ENCODE peak calls at places on chromosomes 3 and 15, in six cellular contexts. F, Q, K, R, P and X are unnamed samples.

GRCh38 chr3:178833696-178834095 is 237.9 kb downstream of the ZMAT3 start:
- DNase-seq in P (no peak), K (no peak), R (no peak), F (no peak), Q (no peak), X (no peak)

GRCh38 chr15:87570186-87570585 is 686.4 kb downstream of the NTRK3 start:
- DNase-seq in Q (no peak), R (no peak), K (no peak), P (no peak), F (no peak), X (no peak)

GRCh38 chr3:9862391-9863235 is 17.4 kb downstream of the CIDEC start:
- DNase-seq in P (peak), Q (no peak), K (no peak), F (no peak), R (peak), X (no peak)

GRCh38 chr3:158842946-158843345 is 41.1 kb downstream of the MFSD1 start:
- DNase-seq in R (no peak), P (no peak), K (no peak), F (no peak), Q (no peak), X (no peak)

GRCh38 chr3:158058775-158059174 is 47.4 kb downstream of the SHOX2 start:
- DNase-seq in R (no peak), P (no peak), Q (no peak), F (no peak), K (no peak), X (no peak)

GRCh38 chr15:89817701-89818280 is 3.1 kb upstream of the ANPEP start:
- DNase-seq in P (no peak), F (no peak), R (no peak), Q (no peak), K (no peak), X (no peak)

GRCh38 chr15:57217716-57218598 is 158.3 kb upstream of the CGNL1 start:
- DNase-seq in K (no peak), P (no peak), R (no peak), F (no peak), Q (no peak), X (no peak)

GRCh38 chr3:24196526-24196925 is 251.4 kb downstream of the NR1D2 start:
- DNase-seq in K (no peak), R (no peak), F (no peak), P (no peak), Q (no peak), X (no peak)

GRCh38 chr15:40830884-40831283 is 2.4 kb upstream of the PPP1R14D start:
- DNase-seq in Q (no peak), K (no peak), P (no peak), R (no peak), F (no peak), X (no peak)

GRCh38 chr15:72358532-72359180 is 17.2 kb downstream of the HEXA start:
- DNase-seq in K (peak), R (peak), F (no peak), Q (no peak), P (peak), X (no peak)

GRCh38 chr15:68507447-68507846 is 71.3 kb upstream of the CORO2B start:
- DNase-seq in R (no peak), Q (no peak), F (no peak), K (no peak), P (no peak), X (no peak)

GRCh38 chr3:69082805-69083204 is 1.9 kb upstream of the ARL6IP5 start:
- DNase-seq in Q (no peak), R (no peak), P (no peak), F (peak), K (no peak), X (no peak)

GRCh38 chr15:70091649-70092461 is 5.9 kb downstream of the TLE3 start:
- DNase-seq in F (no peak), K (no peak), R (no peak), P (no peak), Q (no peak), X (no peak)

GRCh38 chr3:128367726-128368125 is 99.0 kb downstream of the DNAJB8 start:
- DNase-seq in K (no peak), Q (no peak), F (no peak), R (no peak), P (no peak), X (no peak)

GRCh38 chr3:51371943-51372557 is 13.0 kb upstream of the MANF start:
- DNase-seq in K (peak), R (no peak), Q (peak), F (peak), P (no peak), X (peak)

GRCh38 chr3:72001758-72002157 is 216.8 kb upstream of the PROK2 start:
- DNase-seq in P (no peak), K (no peak), F (no peak), R (no peak), Q (no peak), X (no peak)

GRCh38 chr3:117103645-117104044 is 394.1 kb downstream of the TUSC7 start:
- DNase-seq in K (no peak), P (no peak), F (no peak), R (no peak), Q (no peak), X (no peak)

GRCh38 chr15:84871428-84871985 is 13.0 kb upstream of the SLC28A1 start:
- DNase-seq in R (no peak), F (no peak), Q (no peak), K (no peak), P (no peak), X (no peak)

GRCh38 chr15:29860872-29861271 is 38.6 kb upstream of the TJP1 start:
- DNase-seq in P (no peak), R (no peak), K (no peak), F (no peak), Q (no peak), X (no peak)

GRCh38 chr3:13011369-13012227 is 61.6 kb downstream of the IQSEC1 start:
- DNase-seq in F (peak), R (peak), Q (no peak), P (peak), K (no peak), X (no peak)

GRCh38 chr15:67685008-67685599 is 140.2 kb upstream of the SKOR1 start:
- DNase-seq in Q (peak), F (no peak), R (no peak), K (no peak), P (no peak), X (no peak)

GRCh38 chr15:66100761-66101160 is 152.8 kb downstream of the MEGF11 start:
- DNase-seq in Q (no peak), F (no peak), P (no peak), R (peak), K (no peak), X (peak)

GRCh38 chr3:139772539-139773500 is 95.0 kb upstream of the NMNAT3 start:
- DNase-seq in R (no peak), P (no peak), F (no peak), Q (no peak), K (peak), X (no peak)

GRCh38 chr3:42556089-42556632 is 25.6 kb downstream of the SEC22C start:
- DNase-seq in F (peak), K (no peak), R (no peak), Q (no peak), P (no peak), X (no peak)

GRCh38 chr3:16834753-16835152 is 50.0 kb upstream of the PLCL2 start:
- DNase-seq in Q (no peak), K (no peak), P (no peak), R (no peak), F (no peak), X (no peak)

GRCh38 chr15:54387808-54388207 is 409.6 kb downstream of the UNC13C start:
- DNase-seq in K (no peak), P (no peak), F (no peak), Q (no peak), R (no peak), X (no peak)

GRCh38 chr15:55514414-55514850 is 6.4 kb upstream of the DNAAF4 start:
- DNase-seq in P (peak), K (no peak), Q (no peak), F (no peak), R (no peak), X (no peak)

GRCh38 chr3:87426916-87427315 is 150.5 kb upstream of the POU1F1 start:
- DNase-seq in R (no peak), P (no peak), K (no peak), F (no peak), Q (no peak), X (no peak)

GRCh38 chr3:126924458-126924857 is 58.5 kb upstream of the PLXNA1 start:
- DNase-seq in F (no peak), K (no peak), R (peak), Q (no peak), P (no peak), X (no peak)

GRCh38 chr15:27993544-27993943 is 105.6 kb downstream of the OCA2 start:
- DNase-seq in P (no peak), Q (no peak), R (no peak), K (no peak), F (no peak), X (no peak)

GRCh38 chr3:172312006-172312405 is 136.2 kb downstream of the GHSR start:
- DNase-seq in Q (no peak), K (no peak), P (no peak), R (no peak), F (no peak), X (no peak)

GRCh38 chr15:89631902-89632264 is 23.4 kb downstream of the KIF7 start:
- DNase-seq in P (no peak), K (no peak), Q (no peak), R (no peak), F (no peak), X (no peak)

GRCh38 chr3:148042663-148043445 is 633.7 kb downstream of the ZIC1 start:
- DNase-seq in K (no peak), F (no peak), Q (no peak), R (no peak), P (no peak), X (no peak)

GRCh38 chr3:196563721-196564225 is 4.6 kb downstream of the WDR53 start:
- DNase-seq in F (no peak), P (no peak), K (no peak), R (no peak), Q (peak), X (no peak)

GRCh38 chr3:18211116-18211515 is 214.0 kb downstream of the SATB1 start:
- DNase-seq in Q (no peak), P (no peak), K (no peak), R (no peak), F (no peak), X (no peak)

GRCh38 chr3:156725706-156726105 is 51.3 kb downstream of the TIPARP start:
- DNase-seq in P (no peak), R (no peak), F (no peak), Q (no peak), K (no peak), X (no peak)

GRCh38 chr15:70098170-70098460 is 398 bp upstream of the TLE3 start:
- DNase-seq in K (no peak), Q (no peak), P (no peak), F (peak), R (no peak), X (no peak)

GRCh38 chr3:150309557-150309956 is 98.5 kb upstream of the TSC22D2 start:
- DNase-seq in P (no peak), R (no peak), K (peak), F (no peak), Q (no peak), X (no peak)

GRCh38 chr15:64456634-64457108 is 3.7 kb upstream of the ZNF609 start:
- DNase-seq in P (no peak), K (no peak), Q (no peak), R (no peak), F (no peak), X (no peak)

GRCh38 chr3:25448750-25449684 is 21.0 kb downstream of the RARB start:
- DNase-seq in P (peak), R (peak), Q (no peak), F (no peak), K (no peak), X (no peak)

DNA sequence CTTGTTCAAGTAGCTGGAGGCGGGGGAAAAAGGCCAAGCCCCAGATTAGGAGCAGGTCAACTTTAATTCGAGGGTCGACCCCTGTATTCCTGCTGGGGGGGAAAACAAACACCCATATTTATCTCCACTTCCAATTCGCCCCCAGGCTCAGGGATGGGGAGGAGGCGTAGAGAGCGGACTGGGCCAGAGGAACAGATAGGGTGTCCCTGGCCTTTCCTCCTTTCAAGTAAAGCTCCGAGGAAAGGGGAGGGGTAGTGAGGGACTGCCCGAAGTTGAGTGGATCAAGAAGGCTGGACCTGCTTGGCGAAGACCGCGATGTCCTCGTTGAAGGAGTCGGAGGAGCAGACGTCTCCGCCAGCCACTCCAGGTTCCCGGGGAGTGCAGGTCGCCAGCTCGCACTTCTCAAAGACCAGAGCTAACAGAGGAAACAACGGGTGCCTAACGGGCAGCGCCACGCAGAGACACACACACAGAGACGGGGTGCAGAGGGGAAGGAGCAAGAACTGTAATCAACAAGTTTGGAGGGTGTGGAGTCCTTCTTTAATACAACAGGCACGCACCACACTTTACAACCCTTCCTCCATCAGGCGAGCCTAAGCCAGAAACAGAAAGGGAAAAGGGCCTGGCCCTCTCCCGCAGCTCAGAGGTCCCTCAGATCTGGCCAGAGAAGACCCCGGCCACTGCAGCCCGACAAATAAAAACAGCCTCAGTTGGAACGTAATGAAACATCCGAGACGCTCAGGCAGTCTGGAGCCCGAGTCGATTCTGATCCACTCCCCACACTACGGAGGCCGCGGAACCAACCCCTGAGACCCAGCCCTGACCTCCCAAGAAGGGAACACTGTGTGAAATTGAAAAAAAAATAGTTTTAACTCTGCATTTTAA is 4.1 kb downstream of the MEIS2 start:
- DNase-seq in F (no peak), P (no peak), K (no peak), R (peak), Q (no peak), X (no peak)
- H3K4me3 ChIP-seq in F (no peak), P (peak), K (peak), R (peak), Q (no peak), X (peak)

GRCh38 chr3:184223946-184224345 is 5.4 kb upstream of the VWA5B2 start:
- DNase-seq in K (no peak), Q (no peak), P (no peak), R (no peak), F (no peak), X (no peak)

GRCh38 chr3:184222521-184222920 is 6.9 kb upstream of the VWA5B2 start:
- DNase-seq in K (no peak), Q (no peak), P (no peak), F (no peak), R (no peak), X (no peak)

DNA sequence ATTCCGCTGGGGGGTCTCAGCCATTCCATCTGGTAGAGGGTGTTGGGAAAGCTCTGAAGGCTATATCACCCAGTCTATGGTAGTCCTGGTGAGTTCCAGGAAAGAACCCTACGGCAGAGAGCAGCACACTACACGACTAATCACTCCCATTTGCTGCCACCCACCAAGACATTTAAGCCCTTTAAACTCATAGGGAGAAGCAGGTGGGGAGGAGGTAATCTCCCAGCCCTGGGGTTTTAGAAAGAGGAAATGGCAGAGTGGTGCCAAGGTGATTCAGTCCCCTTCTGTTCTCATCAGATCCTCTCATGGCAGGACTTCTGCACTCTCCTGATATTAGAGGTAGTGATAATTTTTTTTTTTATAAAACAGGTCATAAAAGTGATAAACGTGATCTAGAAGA is 10.6 kb upstream of the VWA5B2 start:
- DNase-seq in P (no peak), F (no peak), Q (no peak), K (no peak), R (no peak), X (no peak)
- H3K27ac ChIP-seq in P (no peak), F (no peak), Q (no peak), K (no peak), R (no peak), X (no peak)

GRCh38 chr15:34984884-34985630 is 3.0 kb downstream of the ZNF770 start:
- DNase-seq in R (no peak), F (no peak), K (no peak), Q (no peak), P (peak), X (no peak)
- H3K4me3 ChIP-seq in R (no peak), F (no peak), K (no peak), Q (no peak), P (no peak), X (no peak)

GRCh38 chr15:92879949-92880725 is 20.0 kb upstream of the CHD2 start:
- DNase-seq in P (no peak), F (no peak), R (no peak), Q (no peak), K (no peak), X (no peak)

GRCh38 chr15:92882697-92883642 is 17.2 kb upstream of the CHD2 start:
- DNase-seq in P (peak), K (no peak), F (peak), R (no peak), Q (no peak), X (no peak)

GRCh38 chr15:92881838-92882696 is 18.1 kb upstream of the CHD2 start:
- DNase-seq in K (peak), Q (peak), R (peak), F (peak), P (peak), X (peak)

GRCh38 chr15:92881570-92881837 is 18.6 kb upstream of the CHD2 start:
- DNase-seq in Q (no peak), F (no peak), K (no peak), R (no peak), P (no peak), X (no peak)

DNA sequence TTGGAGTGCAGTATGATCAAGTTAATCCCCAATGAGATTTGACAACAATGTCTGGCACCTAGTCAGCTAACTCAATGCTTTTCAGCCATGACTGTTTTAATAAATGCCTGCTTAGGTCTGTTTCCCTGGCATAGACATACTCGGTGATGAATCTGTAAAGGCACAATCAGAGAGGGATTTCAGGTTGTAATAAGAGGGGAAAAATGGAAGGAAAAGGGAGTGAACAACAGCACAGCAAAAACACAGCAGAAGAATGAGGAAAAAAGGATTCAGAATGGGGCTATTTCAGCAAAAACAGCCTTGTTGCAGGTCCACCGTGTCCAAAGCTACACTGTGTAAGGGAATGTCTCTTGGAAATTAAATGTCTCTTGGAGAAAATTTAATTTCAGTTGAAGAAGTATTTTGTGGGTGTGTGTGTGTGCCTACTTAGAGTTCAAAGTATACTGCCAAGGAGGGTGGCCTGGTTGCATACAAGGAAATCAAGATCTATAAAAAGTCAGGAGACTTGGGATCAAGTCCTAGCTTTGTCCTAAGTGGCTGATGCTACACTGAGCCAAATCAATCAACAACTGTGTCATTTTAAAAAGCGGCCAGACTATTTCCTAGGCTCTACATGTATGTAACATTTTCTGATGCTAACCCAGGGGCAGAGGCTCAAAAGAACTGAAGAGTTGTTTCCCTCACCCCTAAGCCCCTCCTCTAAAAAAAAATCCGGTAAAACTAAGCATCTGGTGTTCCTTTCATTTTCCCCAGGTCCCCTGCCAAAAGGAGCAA is 19.1 kb upstream of the CHD2 start:
- DNase-seq in F (no peak), K (no peak), Q (no peak), R (no peak), P (no peak), X (no peak)
- H3K27ac ChIP-seq in F (peak), K (no peak), Q (peak), R (peak), P (peak), X (peak)

DNA sequence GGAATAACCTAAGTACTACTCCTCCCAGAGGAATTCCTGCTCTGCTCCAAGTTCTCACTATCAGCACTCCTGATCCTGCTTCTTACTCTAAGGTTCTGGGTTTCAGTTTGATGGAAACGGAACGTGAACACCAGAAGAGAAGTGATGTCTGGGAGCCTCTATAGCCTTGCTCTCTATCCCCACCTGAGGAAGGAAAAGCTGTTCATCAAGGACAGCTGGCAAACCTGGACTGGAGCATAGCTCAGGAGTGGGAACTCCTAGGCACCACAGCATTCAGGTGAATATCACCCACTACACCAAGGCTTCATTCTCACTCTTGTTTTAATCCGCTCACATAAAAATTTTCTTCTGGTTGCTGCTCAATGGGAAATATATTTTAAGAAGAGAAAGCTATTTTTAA is 13.0 kb upstream of the CADPS start:
- DNase-seq in R (no peak), P (no peak), F (no peak), Q (no peak), K (no peak), X (no peak)
- H3K4me3 ChIP-seq in R (no peak), P (no peak), F (no peak), Q (no peak), K (no peak), X (no peak)

GRCh38 chr15:100189319-100189718 is 152.5 kb downstream of the ADAMTS17 start:
- DNase-seq in K (no peak), P (no peak), Q (no peak), R (peak), F (no peak), X (peak)
- H3K27ac ChIP-seq in K (no peak), P (no peak), Q (no peak), R (no peak), F (no peak), X (no peak)

GRCh38 chr3:44729384-44729910 is at the start of gene ZNF501:
- DNase-seq in F (peak), Q (no peak), P (peak), R (peak), K (peak), X (peak)
- H3K4me3 ChIP-seq in F (peak), Q (no peak), P (peak), R (peak), K (peak), X (peak)